ENCODE peak calls at places on chromosomes 2 and 18, in eight cellular contexts. G is CD8-positive, alpha-beta T cell; O is endodermal cell; I is WERI-Rb-1; W is fibroblast of pulmonary artery; D is right atrium auricular region; Q is prostate gland; F is suprapubic skin. L is an unnamed sample.

GRCh38 chr18:74290831-74291770 is 662 bp downstream of the CYB5A start:
- DNase-seq in D (no peak), O (peak), G (no peak), F (no peak), Q (peak), I (no peak), W (peak), L (no peak)

GRCh38 chr18:49849331-49850217 is 36.2 kb upstream of the ACAA2 start:
- DNase-seq in W (peak), I (peak), F (no peak), G (no peak), O (peak), Q (no peak), D (peak), L (peak)

GRCh38 chr2:100675373-100675772 is 112.6 kb downstream of the PDCL3 start:
- DNase-seq in F (no peak), O (no peak), D (no peak), I (no peak), Q (no peak), G (no peak), W (no peak), L (no peak)

GRCh38 chr2:207113403-207113802 is 52.3 kb downstream of the KLF7 start:
- DNase-seq in O (no peak), G (no peak), I (no peak), Q (no peak), W (no peak), D (no peak), F (no peak), L (peak)

GRCh38 chr2:149612122-149612521 is 24.5 kb upstream of the MMADHC start:
- DNase-seq in D (no peak), O (peak), W (peak), F (no peak), G (no peak), I (no peak), Q (peak), L (no peak)

GRCh38 chr2:230230087-230230486 is 4.6 kb downstream of the SP140 start:
- DNase-seq in G (no peak), W (peak), F (no peak), Q (no peak), O (peak), D (no peak), I (no peak), L (no peak)

GRCh38 chr2:11980809-11981208 is 234.4 kb downstream of the LPIN1 start:
- DNase-seq in F (no peak), O (no peak), D (no peak), W (no peak), I (no peak), Q (no peak), G (no peak), L (no peak)

GRCh38 chr2:148338544-148338943 is 306.0 kb upstream of the EPC2 start:
- DNase-seq in G (no peak), I (no peak), D (no peak), W (peak), F (no peak), Q (no peak), O (no peak), L (no peak)

GRCh38 chr2:150135223-150135883 is 352.1 kb downstream of the RND3 start:
- DNase-seq in F (no peak), G (no peak), O (no peak), Q (no peak), D (no peak), W (no peak), I (no peak), L (no peak)

GRCh38 chr2:108909917-108910515 is 79.0 kb downstream of the EDAR start:
- DNase-seq in Q (no peak), W (no peak), D (peak), I (no peak), G (no peak), F (no peak), O (peak), L (no peak)

GRCh38 chr2:27636766-27637165 is 7.9 kb downstream of the GPN1 start:
- DNase-seq in O (no peak), W (no peak), I (no peak), G (no peak), Q (no peak), F (no peak), D (no peak), L (no peak)

GRCh38 chr18:31651369-31651768 is 33.0 kb downstream of the B4GALT6 start:
- DNase-seq in W (no peak), Q (no peak), D (no peak), G (no peak), I (no peak), O (no peak), F (no peak), L (no peak)

GRCh38 chr18:10449396-10449795 is 5.0 kb upstream of the APCDD1 start:
- DNase-seq in G (no peak), Q (no peak), W (no peak), F (no peak), O (no peak), D (no peak), I (no peak), L (no peak)

GRCh38 chr2:262117-262516 is 1.7 kb downstream of the SH3YL1 start:
- DNase-seq in F (no peak), Q (no peak), D (no peak), G (no peak), I (no peak), O (no peak), W (no peak), L (no peak)

GRCh38 chr2:9388950-9389911 is 34.1 kb downstream of the ITGB1BP1 start:
- DNase-seq in F (peak), D (no peak), I (no peak), W (no peak), Q (no peak), G (no peak), O (peak), L (peak)

GRCh38 chr18:80097201-80097600 is 11.9 kb upstream of the ADNP2 start:
- DNase-seq in Q (no peak), W (no peak), F (no peak), D (no peak), O (no peak), I (no peak), G (no peak), L (no peak)
- H3K4me3 ChIP-seq in Q (no peak), W (no peak), F (no peak), D (no peak), O (no peak), I (no peak), G (no peak), L (no peak)

GRCh38 chr2:159119652-159120257 is 151.3 kb downstream of the TANC1 start:
- DNase-seq in F (no peak), D (no peak), W (no peak), I (no peak), Q (no peak), G (no peak), O (no peak), L (peak)

GRCh38 chr2:159117658-159118057 is 149.2 kb downstream of the TANC1 start:
- DNase-seq in O (no peak), Q (no peak), I (no peak), G (no peak), F (no peak), W (no peak), D (no peak), L (no peak)

GRCh38 chr2:159118115-159118858 is 149.8 kb downstream of the TANC1 start:
- DNase-seq in D (peak), F (peak), O (peak), I (peak), G (peak), Q (peak), W (peak), L (peak)

GRCh38 chr2:159116922-159117321 is 148.5 kb downstream of the TANC1 start:
- DNase-seq in I (no peak), Q (no peak), O (peak), W (no peak), D (no peak), F (no peak), G (no peak), L (no peak)

GRCh38 chr2:159118859-159119510 is 150.5 kb downstream of the TANC1 start:
- DNase-seq in W (no peak), Q (no peak), I (no peak), G (no peak), D (no peak), F (no peak), O (no peak), L (no peak)
- TF ChIP-seq CTCF in W (no peak), Q (no peak), I (no peak), G (peak), D (peak), F (no peak), O (no peak), L (no peak)

GRCh38 chr2:241775223-241776177 is 1.1 kb upstream of the GAL3ST2 start:
- DNase-seq in D (peak), F (no peak), I (peak), O (peak), G (no peak), Q (no peak), W (no peak), L (peak)
- H3K4me3 ChIP-seq in D (no peak), F (no peak), I (no peak), O (no peak), G (no peak), Q (no peak), W (no peak), L (no peak)

GRCh38 chr2:136765736-136766323 is 485 bp downstream of the THSD7B start:
- DNase-seq in Q (peak), W (peak), D (no peak), I (peak), G (no peak), O (peak), F (no peak), L (no peak)
- TF ChIP-seq CTCF in Q (no peak), W (no peak), D (no peak), I (no peak), G (no peak), O (no peak), F (no peak), L (no peak)